ENCODE peak calls at places on chromosome 22, in five cellular contexts. V, N, M, Y and W are unnamed samples.

GRCh38 chr22:43956805-43957463 is 1.7 kb downstream of the SAMM50 start:
- DNase-seq in V (no peak), N (no peak), M (no peak), Y (no peak), W (no peak)

GRCh38 chr22:25672685-25673084 is 69.3 kb upstream of the MYO18B start:
- DNase-seq in V (no peak), N (no peak), M (no peak), Y (no peak), W (no peak)

GRCh38 chr22:18987765-18988164 is 51.7 kb upstream of the PRODH start:
- DNase-seq in V (no peak), N (no peak), M (no peak), Y (no peak), W (no peak)

GRCh38 chr22:23689414-23689813 is 1.4 kb upstream of the RGL4 start:
- DNase-seq in V (no peak), N (no peak), M (no peak), Y (no peak), W (no peak)

GRCh38 chr22:29846290-29846689 is 8.2 kb upstream of the ASCC2 start:
- DNase-seq in V (no peak), N (no peak), M (no peak), Y (no peak), W (no peak)

GRCh38 chr22:43110927-43111623 is 525 bp downstream of the BIK start:
- DNase-seq in V (peak; percentile 59), N (no peak), M (no peak), Y (no peak), W (no peak)

GRCh38 chr22:44173154-44173553 is 7.6 kb upstream of the PARVG start:
- DNase-seq in V (no peak), N (no peak), M (no peak), Y (no peak), W (no peak)

GRCh38 chr22:29907753-29908515 is 25.0 kb downstream of the MTMR3 start:
- DNase-seq in V (peak; percentile 36), N (peak; percentile 62), M (peak; percentile 93), Y (peak; percentile 96), W (no peak)

GRCh38 chr22:29887358-29887757 is 4.4 kb downstream of the MTMR3 start:
- DNase-seq in V (no peak), N (no peak), M (no peak), Y (no peak), W (no peak)

GRCh38 chr22:44448271-44448780 is 49.7 kb downstream of the RTL6 start:
- DNase-seq in V (peak; percentile 26), N (peak; percentile 54), M (no peak), Y (peak; percentile 90), W (no peak)

GRCh38 chr22:30869996-30870395 is 98.6 kb downstream of the MORC2 start:
- DNase-seq in V (no peak), N (no peak), M (no peak), Y (no peak), W (no peak)

GRCh38 chr22:23237201-23237798 is 57.0 kb downstream of the BCR start:
- DNase-seq in V (no peak), N (peak; percentile 75), M (no peak), Y (peak; percentile 41), W (no peak)

GRCh38 chr22:24156146-24156914 is 25.0 kb upstream of the SUSD2 start:
- DNase-seq in V (peak; percentile 68), N (no peak), M (no peak), Y (no peak), W (no peak)

GRCh38 chr22:47423266-47423665 is 660.8 kb downstream of the TBC1D22A start:
- DNase-seq in V (no peak), N (no peak), M (no peak), Y (no peak), W (no peak)

GRCh38 chr22:47422736-47423135 is 660.3 kb downstream of the TBC1D22A start:
- DNase-seq in V (no peak), N (no peak), M (no peak), Y (no peak), W (no peak)

GRCh38 chr22:47420211-47420610 is 657.8 kb downstream of the TBC1D22A start:
- DNase-seq in V (no peak), N (no peak), M (no peak), Y (no peak), W (no peak)

GRCh38 chr22:47421846-47422245 is 659.4 kb downstream of the TBC1D22A start:
- DNase-seq in V (no peak), N (no peak), M (no peak), Y (no peak), W (no peak)

DNA sequence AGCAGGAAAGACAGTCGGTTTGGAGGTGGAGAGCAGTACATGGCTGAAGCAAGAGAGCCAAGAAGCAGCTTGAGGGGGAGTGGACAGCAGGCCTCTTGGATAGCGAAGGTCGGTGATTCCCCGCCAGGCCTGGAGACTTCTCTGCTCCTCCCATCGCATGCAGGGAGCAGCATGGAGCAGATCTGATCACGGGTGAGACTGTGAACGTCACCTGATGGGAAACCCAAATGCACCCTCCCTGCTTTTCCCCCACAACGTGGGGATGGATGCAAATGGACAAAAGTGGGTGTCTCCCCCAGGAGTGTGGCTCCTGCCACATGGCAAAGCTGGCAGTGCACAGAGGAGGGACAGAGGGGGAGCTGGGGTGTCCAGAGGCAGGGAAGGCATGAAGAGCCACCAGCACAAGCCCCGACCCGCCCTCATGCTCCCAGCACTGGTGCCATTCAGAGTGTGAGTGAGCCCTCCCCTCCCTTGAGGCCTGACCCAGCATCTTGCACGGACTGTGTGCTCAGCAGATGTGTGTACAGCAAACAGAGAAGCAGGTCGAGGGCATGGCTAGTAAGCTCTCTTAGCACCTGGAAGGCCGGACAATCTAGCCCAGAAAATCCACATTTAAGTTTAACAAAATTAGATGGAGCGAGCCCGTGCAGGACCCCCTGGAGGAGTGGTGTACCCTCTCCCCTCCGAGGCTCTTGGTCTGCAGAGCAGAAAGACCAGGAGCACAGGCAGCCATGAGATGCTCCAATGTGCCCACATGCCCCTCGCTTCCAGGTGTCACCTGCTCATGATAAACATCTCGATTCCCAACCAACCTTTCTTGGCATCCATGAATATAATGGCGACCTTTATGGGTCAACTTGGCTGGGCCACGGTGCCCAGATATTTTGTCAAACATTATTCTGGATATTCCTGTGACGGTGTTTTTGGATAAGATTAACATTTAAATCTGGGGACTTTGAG is 661.7 kb downstream of the TBC1D22A start:
- DNase-seq in V (no peak), N (no peak), M (no peak), Y (no peak), W (no peak)
- H3K9me3 ChIP-seq in V (no peaks in the 10 kb centered on the region), N (peaks cover under 1% of the 10 kb centered on the region), M (no peaks in the 10 kb centered on the region), Y (peaks cover 14% of the 10 kb centered on the region), W (no peaks in the 10 kb centered on the region)

GRCh38 chr22:37502342-37503182 is 16.4 kb upstream of the MFNG start:
- DNase-seq in V (no peak), N (no peak), M (no peak), Y (no peak), W (no peak)

GRCh38 chr22:37500745-37501144 is 14.6 kb upstream of the MFNG start:
- DNase-seq in V (no peak), N (no peak), M (no peak), Y (no peak), W (no peak)

GRCh38 chr22:37501610-37502341 is 15.6 kb upstream of the MFNG start:
- DNase-seq in V (no peak), N (peak; percentile 43), M (no peak), Y (peak; percentile 59), W (no peak)

GRCh38 chr22:37499789-37500188 is 13.6 kb upstream of the MFNG start:
- DNase-seq in V (no peak), N (no peak), M (no peak), Y (no peak), W (no peak)

DNA sequence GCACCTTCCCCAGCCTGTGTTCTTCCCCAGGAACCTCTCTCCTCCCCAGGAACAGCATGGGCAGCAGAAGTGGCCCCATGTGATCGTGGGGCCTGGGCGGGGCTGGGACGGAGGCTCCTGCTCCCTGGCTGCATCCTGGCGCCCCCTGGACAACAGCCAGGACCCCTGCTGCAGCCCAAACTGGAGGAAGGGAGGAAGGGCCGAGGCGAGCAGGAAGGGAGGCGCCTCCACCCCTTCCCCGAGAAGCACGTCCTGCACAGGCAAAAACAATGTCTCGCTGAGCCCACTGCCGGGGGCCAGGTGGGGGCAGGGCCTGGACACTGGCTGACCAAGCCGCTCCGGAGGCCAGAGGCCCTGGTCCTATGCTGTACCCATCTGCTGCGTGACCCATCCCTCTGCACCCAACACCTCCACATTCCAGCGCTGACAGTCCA is 15.0 kb upstream of the MFNG start:
- DNase-seq in V (no peak), N (no peak), M (no peak), Y (no peak), W (no peak)
- H3K27ac ChIP-seq in V (no peak overlapping the region), N (no peak overlapping the region), M (peak overlapping the region; percentile 50), Y (peak overlapping the region; percentile 49), W (no peak overlapping the region)

DNA sequence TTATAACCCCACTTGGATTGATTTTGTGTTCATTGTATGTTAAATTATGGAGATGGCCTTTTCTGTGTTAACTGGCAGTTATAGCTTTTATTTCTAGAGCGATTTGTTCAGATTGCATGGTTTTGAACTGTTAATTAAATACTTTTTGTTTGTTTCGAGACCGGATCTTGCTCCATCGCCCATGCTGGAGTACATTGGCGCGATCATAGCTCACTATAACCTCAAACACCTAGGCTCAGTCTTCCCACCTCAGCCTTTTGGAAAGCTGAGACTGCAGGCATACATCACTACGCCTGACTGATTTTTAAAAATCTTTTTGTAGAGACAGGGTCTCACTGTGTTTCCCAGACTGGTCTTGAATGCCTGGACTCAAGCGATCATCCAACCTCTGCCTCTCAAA is 77.0 kb downstream of the FAM83F start:
- DNase-seq in V (no peak), N (no peak), M (no peak), Y (no peak), W (no peak)
- H3K9me3 ChIP-seq in V (no peaks in the 10 kb centered on the region), N (no peaks in the 10 kb centered on the region), M (no peaks in the 10 kb centered on the region), Y (no peaks in the 10 kb centered on the region), W (no peaks in the 10 kb centered on the region)

GRCh38 chr22:27874185-27874584 is 44.9 kb downstream of the PITPNB start:
- DNase-seq in V (no peak), N (no peak), M (no peak), Y (no peak), W (no peak)
- H3K27ac ChIP-seq in V (no peak overlapping the region), N (peak overlapping the region; percentile 25), M (no peak overlapping the region), Y (no peak overlapping the region), W (no peak overlapping the region)

DNA sequence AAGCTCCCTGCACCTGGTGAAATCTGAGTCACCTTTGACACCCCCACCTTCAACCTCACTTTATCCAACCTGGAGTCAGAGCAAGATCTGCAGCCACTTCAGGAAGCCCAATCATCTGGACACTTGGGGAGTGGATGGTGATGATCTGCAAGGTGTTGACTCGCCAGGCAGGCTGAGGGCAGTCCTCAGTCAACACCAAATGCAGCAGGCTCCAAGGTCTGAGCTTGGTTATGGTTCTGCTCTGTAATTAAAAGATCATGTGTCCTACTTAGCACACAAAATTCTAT is 446.9 kb downstream of the BRD1 start:
- DNase-seq in V (no peak), N (no peak), M (no peak), Y (no peak), W (no peak)
- H3K9me3 ChIP-seq in V (no peaks in the 10 kb centered on the region), N (no peaks in the 10 kb centered on the region), M (no peaks in the 10 kb centered on the region), Y (peaks cover 57% of the 10 kb centered on the region), W (no peaks in the 10 kb centered on the region)

GRCh38 chr22:17896552-17896951 is 122.3 kb upstream of the BID start:
- DNase-seq in V (no peak), N (no peak), M (no peak), Y (no peak), W (no peak)

GRCh38 chr22:17891427-17892167 is 117.3 kb upstream of the BID start:
- DNase-seq in V (no peak), N (no peak), M (no peak), Y (no peak), W (no peak)

GRCh38 chr22:17890892-17891291 is 116.6 kb upstream of the BID start:
- DNase-seq in V (no peak), N (no peak), M (no peak), Y (no peak), W (no peak)

GRCh38 chr22:17897411-17897810 is 123.1 kb upstream of the BID start:
- DNase-seq in V (no peak), N (no peak), M (no peak), Y (no peak), W (no peak)

GRCh38 chr22:17893900-17894299 is 119.6 kb upstream of the BID start:
- DNase-seq in V (no peak), N (no peak), M (no peak), Y (no peak), W (no peak)
- H3K27ac ChIP-seq in V (no peak overlapping the region), N (no peak overlapping the region), M (no peak overlapping the region), Y (no peak overlapping the region), W (no peak overlapping the region)